ENCODE peak calls at places on chromosomes 13 and 19, in nine cellular contexts. One of them, this sample, is unnamed.

GRCh38 chr19:17021793-17022590 is 4.6 kb downstream of the CPAMD8 start:
- DNase-seq in CD4-positive, alpha-beta T cell: no peak
- DNase-seq in Calu3: peak
- DNase-seq in cardiac fibroblast: peak
- DNase-seq in fibroblast of the aortic adventitia: peak
- DNase-seq in AG04450: no peak
- DNase-seq in endothelial cell: no peak
- DNase-seq in heart right ventricle: no peak
- DNase-seq in kidney epithelial cell: no peak
- DNase-seq in this sample: peak

GRCh38 chr19:4803736-4804695 is 12.5 kb downstream of the FEM1A start:
- DNase-seq in CD4-positive, alpha-beta T cell: peak
- DNase-seq in Calu3: peak
- DNase-seq in cardiac fibroblast: peak
- DNase-seq in fibroblast of the aortic adventitia: peak
- DNase-seq in AG04450: no peak
- DNase-seq in endothelial cell: peak
- DNase-seq in heart right ventricle: peak
- DNase-seq in kidney epithelial cell: no peak
- DNase-seq in this sample: no peak

GRCh38 chr13:34025746-34026145 is 207.8 kb downstream of the RFC3 start:
- DNase-seq in CD4-positive, alpha-beta T cell: no peak
- DNase-seq in Calu3: no peak
- DNase-seq in cardiac fibroblast: peak
- DNase-seq in fibroblast of the aortic adventitia: peak
- DNase-seq in AG04450: no peak
- DNase-seq in endothelial cell: no peak
- DNase-seq in heart right ventricle: no peak
- DNase-seq in kidney epithelial cell: no peak
- DNase-seq in this sample: peak

GRCh38 chr13:48000559-48001126 is 430 bp downstream of the SUCLA2 start:
- DNase-seq in CD4-positive, alpha-beta T cell: no peak
- DNase-seq in Calu3: peak
- DNase-seq in cardiac fibroblast: peak
- DNase-seq in fibroblast of the aortic adventitia: peak
- DNase-seq in AG04450: no peak
- DNase-seq in endothelial cell: no peak
- DNase-seq in heart right ventricle: no peak
- DNase-seq in kidney epithelial cell: no peak
- DNase-seq in this sample: peak

GRCh38 chr19:12788682-12789097 is 2.6 kb upstream of the JUNB start:
- DNase-seq in CD4-positive, alpha-beta T cell: no peak
- DNase-seq in Calu3: peak
- DNase-seq in cardiac fibroblast: peak
- DNase-seq in fibroblast of the aortic adventitia: peak
- DNase-seq in AG04450: no peak
- DNase-seq in endothelial cell: no peak
- DNase-seq in heart right ventricle: peak
- DNase-seq in kidney epithelial cell: no peak
- DNase-seq in this sample: peak

GRCh38 chr19:7562646-7563393 is 27.3 kb downstream of the PNPLA6 start:
- DNase-seq in CD4-positive, alpha-beta T cell: no peak
- DNase-seq in Calu3: no peak
- DNase-seq in cardiac fibroblast: no peak
- DNase-seq in fibroblast of the aortic adventitia: no peak
- DNase-seq in AG04450: no peak
- DNase-seq in endothelial cell: no peak
- DNase-seq in heart right ventricle: no peak
- DNase-seq in kidney epithelial cell: no peak
- DNase-seq in this sample: no peak

GRCh38 chr19:29526730-29527499 is 1.1 kb downstream of the VSTM2B start:
- DNase-seq in CD4-positive, alpha-beta T cell: no peak
- DNase-seq in Calu3: no peak
- DNase-seq in cardiac fibroblast: no peak
- DNase-seq in fibroblast of the aortic adventitia: no peak
- DNase-seq in AG04450: no peak
- DNase-seq in endothelial cell: peak
- DNase-seq in heart right ventricle: no peak
- DNase-seq in kidney epithelial cell: no peak
- DNase-seq in this sample: no peak

GRCh38 chr13:98022210-98022609 is 68.7 kb downstream of the IPO5 start:
- DNase-seq in CD4-positive, alpha-beta T cell: no peak
- DNase-seq in Calu3: no peak
- DNase-seq in cardiac fibroblast: peak
- DNase-seq in fibroblast of the aortic adventitia: peak
- DNase-seq in AG04450: peak
- DNase-seq in endothelial cell: no peak
- DNase-seq in heart right ventricle: no peak
- DNase-seq in kidney epithelial cell: peak
- DNase-seq in this sample: peak

GRCh38 chr19:3397266-3398022 is 31.1 kb downstream of the NFIC start:
- DNase-seq in CD4-positive, alpha-beta T cell: no peak
- DNase-seq in Calu3: peak
- DNase-seq in cardiac fibroblast: no peak
- DNase-seq in fibroblast of the aortic adventitia: no peak
- DNase-seq in AG04450: no peak
- DNase-seq in endothelial cell: no peak
- DNase-seq in heart right ventricle: peak
- DNase-seq in kidney epithelial cell: no peak
- DNase-seq in this sample: no peak

GRCh38 chr13:88097541-88097940 is 426.4 kb downstream of the SLITRK5 start:
- DNase-seq in CD4-positive, alpha-beta T cell: no peak
- DNase-seq in Calu3: no peak
- DNase-seq in cardiac fibroblast: no peak
- DNase-seq in fibroblast of the aortic adventitia: no peak
- DNase-seq in AG04450: no peak
- DNase-seq in endothelial cell: no peak
- DNase-seq in heart right ventricle: no peak
- DNase-seq in kidney epithelial cell: no peak
- DNase-seq in this sample: no peak

GRCh38 chr19:3492131-3492839 is 8.2 kb downstream of the DOHH start:
- DNase-seq in CD4-positive, alpha-beta T cell: no peak
- DNase-seq in Calu3: no peak
- DNase-seq in cardiac fibroblast: no peak
- DNase-seq in fibroblast of the aortic adventitia: no peak
- DNase-seq in AG04450: no peak
- DNase-seq in endothelial cell: no peak
- DNase-seq in heart right ventricle: no peak
- DNase-seq in kidney epithelial cell: no peak
- DNase-seq in this sample: no peak

GRCh38 chr13:43986395-43986794 is 106.7 kb downstream of the LACC1 start:
- DNase-seq in CD4-positive, alpha-beta T cell: no peak
- DNase-seq in Calu3: no peak
- DNase-seq in cardiac fibroblast: no peak
- DNase-seq in fibroblast of the aortic adventitia: no peak
- DNase-seq in AG04450: no peak
- DNase-seq in endothelial cell: no peak
- DNase-seq in heart right ventricle: no peak
- DNase-seq in kidney epithelial cell: no peak
- DNase-seq in this sample: no peak

GRCh38 chr13:29454931-29455481 is 140.5 kb downstream of the SLC7A1 start:
- DNase-seq in CD4-positive, alpha-beta T cell: no peak
- DNase-seq in Calu3: peak
- DNase-seq in cardiac fibroblast: peak
- DNase-seq in fibroblast of the aortic adventitia: no peak
- DNase-seq in AG04450: no peak
- DNase-seq in endothelial cell: no peak
- DNase-seq in heart right ventricle: no peak
- DNase-seq in kidney epithelial cell: no peak
- DNase-seq in this sample: peak

GRCh38 chr13:110676511-110677204 is 29.3 kb downstream of the CARS2 start:
- DNase-seq in CD4-positive, alpha-beta T cell: no peak
- DNase-seq in Calu3: no peak
- DNase-seq in cardiac fibroblast: no peak
- DNase-seq in fibroblast of the aortic adventitia: no peak
- DNase-seq in AG04450: no peak
- DNase-seq in endothelial cell: no peak
- DNase-seq in heart right ventricle: no peak
- DNase-seq in kidney epithelial cell: no peak
- DNase-seq in this sample: no peak

GRCh38 chr13:94706101-94706853 is 6.1 kb downstream of the SOX21 start:
- DNase-seq in CD4-positive, alpha-beta T cell: no peak
- DNase-seq in Calu3: no peak
- DNase-seq in cardiac fibroblast: no peak
- DNase-seq in fibroblast of the aortic adventitia: no peak
- DNase-seq in AG04450: no peak
- DNase-seq in endothelial cell: no peak
- DNase-seq in heart right ventricle: no peak
- DNase-seq in kidney epithelial cell: no peak
- DNase-seq in this sample: no peak

GRCh38 chr19:49422407-49423277 is 599 bp downstream of the PTH2 start:
- DNase-seq in CD4-positive, alpha-beta T cell: no peak
- DNase-seq in Calu3: peak
- DNase-seq in cardiac fibroblast: no peak
- DNase-seq in fibroblast of the aortic adventitia: peak
- DNase-seq in AG04450: no peak
- DNase-seq in endothelial cell: peak
- DNase-seq in heart right ventricle: peak
- DNase-seq in kidney epithelial cell: no peak
- DNase-seq in this sample: no peak

GRCh38 chr19:1941146-1942077 is at the start of gene CSNK1G2:
- DNase-seq in CD4-positive, alpha-beta T cell: no peak
- DNase-seq in Calu3: no peak
- DNase-seq in cardiac fibroblast: no peak
- DNase-seq in fibroblast of the aortic adventitia: no peak
- DNase-seq in AG04450: no peak
- DNase-seq in endothelial cell: no peak
- DNase-seq in heart right ventricle: no peak
- DNase-seq in kidney epithelial cell: no peak
- DNase-seq in this sample: no peak

DNA sequence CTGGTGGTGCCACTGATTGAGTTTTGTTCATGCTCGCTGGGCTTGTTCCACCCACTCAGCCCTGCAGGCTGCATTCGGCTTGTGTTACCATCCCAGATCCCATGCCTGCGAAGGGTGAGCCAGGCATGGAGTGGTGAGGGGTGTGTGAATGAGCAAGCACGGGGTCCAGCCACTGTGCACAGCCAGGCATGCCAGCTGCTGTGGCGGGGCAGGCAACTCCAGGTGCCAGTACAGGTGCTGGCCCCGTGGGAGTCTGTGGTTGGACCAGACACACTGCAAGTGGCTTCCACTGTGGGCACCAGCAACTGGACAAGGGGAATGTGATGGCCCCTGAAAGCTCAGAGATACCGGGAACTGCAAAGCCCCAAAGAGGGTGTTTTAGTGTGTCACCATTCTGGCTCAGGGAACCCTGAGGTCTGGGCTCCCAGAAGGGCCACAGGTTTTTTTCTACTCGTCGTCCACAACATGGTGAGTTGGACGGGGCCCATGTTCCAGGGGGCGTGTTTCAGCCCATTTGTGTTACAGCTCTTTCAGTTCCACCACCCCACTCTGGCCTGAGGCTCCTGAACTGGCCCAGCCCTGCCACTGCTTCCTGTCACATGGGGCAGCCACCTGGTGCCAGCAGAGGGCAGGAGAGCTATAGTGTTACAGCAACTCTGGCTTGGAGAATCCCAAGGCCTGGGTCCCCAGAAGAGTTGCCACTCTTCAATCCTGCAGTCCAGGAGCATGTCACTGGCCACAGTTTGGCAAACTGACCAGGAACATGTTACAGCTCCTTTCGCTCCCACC is 217.0 kb upstream of the OBI1 start:
- DNase-seq in CD4-positive, alpha-beta T cell: no peak
- DNase-seq in Calu3: peak
- DNase-seq in cardiac fibroblast: no peak
- DNase-seq in fibroblast of the aortic adventitia: no peak
- DNase-seq in AG04450: no peak
- DNase-seq in endothelial cell: no peak
- DNase-seq in heart right ventricle: no peak
- DNase-seq in kidney epithelial cell: no peak
- DNase-seq in this sample: no peak
- TF ChIP-seq CTCF in CD4-positive, alpha-beta T cell: no peak
- TF ChIP-seq CTCF in Calu3: no peak
- TF ChIP-seq CTCF in cardiac fibroblast: no peak
- TF ChIP-seq CTCF in fibroblast of the aortic adventitia: no peak
- TF ChIP-seq CTCF in AG04450: no peak
- TF ChIP-seq CTCF in endothelial cell: no peak
- TF ChIP-seq CTCF in heart right ventricle: no peak
- TF ChIP-seq CTCF in kidney epithelial cell: no peak
- TF ChIP-seq CTCF in this sample: no peak

GRCh38 chr13:21594715-21595545 is 9.0 kb downstream of the MICU2 start:
- DNase-seq in CD4-positive, alpha-beta T cell: no peak
- DNase-seq in Calu3: no peak
- DNase-seq in cardiac fibroblast: no peak
- DNase-seq in fibroblast of the aortic adventitia: no peak
- DNase-seq in AG04450: no peak
- DNase-seq in endothelial cell: no peak
- DNase-seq in heart right ventricle: no peak
- DNase-seq in kidney epithelial cell: no peak
- DNase-seq in this sample: no peak

GRCh38 chr13:21595546-21595822 is 8.5 kb downstream of the MICU2 start:
- DNase-seq in CD4-positive, alpha-beta T cell: no peak
- DNase-seq in Calu3: no peak
- DNase-seq in cardiac fibroblast: no peak
- DNase-seq in fibroblast of the aortic adventitia: no peak
- DNase-seq in AG04450: no peak
- DNase-seq in endothelial cell: no peak
- DNase-seq in heart right ventricle: no peak
- DNase-seq in kidney epithelial cell: no peak
- DNase-seq in this sample: peak

DNA sequence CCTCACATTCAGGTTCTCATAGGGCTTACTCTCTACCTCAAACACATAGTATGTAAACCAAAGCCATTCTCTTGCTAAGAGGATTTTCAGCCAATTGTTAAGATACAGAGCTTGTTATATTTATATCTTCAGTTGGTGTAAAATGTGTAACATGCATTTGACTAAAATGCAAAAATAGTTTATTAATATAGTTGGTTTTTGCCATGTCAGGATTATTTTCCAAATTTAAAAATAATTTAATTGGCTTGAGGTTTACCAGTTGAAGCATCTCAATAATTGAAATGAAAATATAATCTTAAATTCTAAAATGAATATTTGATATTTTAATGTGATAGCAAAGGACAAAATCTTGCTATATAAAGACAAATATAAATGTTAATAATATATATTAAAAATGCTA is 7.2 kb downstream of the MICU2 start:
- DNase-seq in CD4-positive, alpha-beta T cell: no peak
- DNase-seq in Calu3: no peak
- DNase-seq in cardiac fibroblast: no peak
- DNase-seq in fibroblast of the aortic adventitia: no peak
- DNase-seq in AG04450: no peak
- DNase-seq in endothelial cell: no peak
- DNase-seq in heart right ventricle: no peak
- DNase-seq in kidney epithelial cell: no peak
- DNase-seq in this sample: no peak
- TF ChIP-seq CTCF in CD4-positive, alpha-beta T cell: no peak
- TF ChIP-seq CTCF in Calu3: no peak
- TF ChIP-seq CTCF in cardiac fibroblast: no peak
- TF ChIP-seq CTCF in fibroblast of the aortic adventitia: no peak
- TF ChIP-seq CTCF in AG04450: no peak
- TF ChIP-seq CTCF in endothelial cell: no peak
- TF ChIP-seq CTCF in heart right ventricle: no peak
- TF ChIP-seq CTCF in kidney epithelial cell: no peak
- TF ChIP-seq CTCF in this sample: no peak

GRCh38 chr19:21468791-21469190 is 36.6 kb upstream of the ZNF429 start:
- DNase-seq in CD4-positive, alpha-beta T cell: no peak
- DNase-seq in Calu3: no peak
- DNase-seq in cardiac fibroblast: no peak
- DNase-seq in fibroblast of the aortic adventitia: no peak
- DNase-seq in AG04450: no peak
- DNase-seq in endothelial cell: no peak
- DNase-seq in heart right ventricle: no peak
- DNase-seq in kidney epithelial cell: no peak
- DNase-seq in this sample: no peak
- TF ChIP-seq CTCF in CD4-positive, alpha-beta T cell: no peak
- TF ChIP-seq CTCF in Calu3: no peak
- TF ChIP-seq CTCF in cardiac fibroblast: no peak
- TF ChIP-seq CTCF in fibroblast of the aortic adventitia: no peak
- TF ChIP-seq CTCF in AG04450: no peak
- TF ChIP-seq CTCF in endothelial cell: no peak
- TF ChIP-seq CTCF in heart right ventricle: no peak
- TF ChIP-seq CTCF in kidney epithelial cell: no peak
- TF ChIP-seq CTCF in this sample: no peak

GRCh38 chr13:51257187-51257586 is 35.0 kb downstream of the FAM124A start:
- DNase-seq in CD4-positive, alpha-beta T cell: no peak
- DNase-seq in Calu3: no peak
- DNase-seq in cardiac fibroblast: no peak
- DNase-seq in fibroblast of the aortic adventitia: no peak
- DNase-seq in AG04450: no peak
- DNase-seq in endothelial cell: no peak
- DNase-seq in heart right ventricle: no peak
- DNase-seq in kidney epithelial cell: no peak
- DNase-seq in this sample: no peak
- TF ChIP-seq CTCF in CD4-positive, alpha-beta T cell: no peak
- TF ChIP-seq CTCF in Calu3: no peak
- TF ChIP-seq CTCF in cardiac fibroblast: peak
- TF ChIP-seq CTCF in fibroblast of the aortic adventitia: no peak
- TF ChIP-seq CTCF in AG04450: no peak
- TF ChIP-seq CTCF in endothelial cell: no peak
- TF ChIP-seq CTCF in heart right ventricle: no peak
- TF ChIP-seq CTCF in kidney epithelial cell: no peak
- TF ChIP-seq CTCF in this sample: peak

This sample was measured in bronchial epithelial cell.